ENCODE peak calls at places on chromosomes 5 and 9, in seven cellular contexts. F is lung; H is pancreas; D is A549; L is T-helper 17 cell; P is body of pancreas; K is CD8-positive, alpha-beta T cell. S is an unnamed sample.

GRCh38 chr5:172525633-172526360 is 71.5 kb upstream of the SH3PXD2B start:
- ATAC-seq in F (no peak), H (no peak), D (no peak), L (no peak), P (no peak), K (no peak), S (no peak)

GRCh38 chr9:5563886-5564285 is 53.6 kb downstream of the PDCD1LG2 start:
- ATAC-seq in F (no peak), H (no peak), D (no peak), L (no peak), P (no peak), K (no peak), S (no peak)

GRCh38 chr9:113347479-113347878 is 1.9 kb upstream of the BSPRY start:
- ATAC-seq in F (no peak), H (no peak), D (no peak), L (no peak), P (no peak), K (no peak), S (no peak)

GRCh38 chr5:6175172-6175855 is 203.0 kb downstream of the MED10 start:
- ATAC-seq in F (no peak), H (no peak), D (no peak), L (no peak), P (no peak), K (no peak), S (no peak)

GRCh38 chr9:80951675-80952074 is 737.7 kb downstream of the TLE1 start:
- ATAC-seq in F (no peak), H (no peak), D (no peak), L (no peak), P (no peak), K (no peak), S (no peak)

GRCh38 chr5:168192120-168192519 is 99.3 kb upstream of the WWC1 start:
- ATAC-seq in F (no peak), H (no peak), D (no peak), L (no peak), P (no peak), K (no peak), S (no peak)

GRCh38 chr5:122701640-122702523 is 73.0 kb upstream of the SNX2 start:
- ATAC-seq in F (no peak), H (no peak), D (no peak), L (peak; percentile 79), P (no peak), K (no peak), S (no peak)

GRCh38 chr5:173202266-173202875 is 32.6 kb downstream of the NKX2-5 start:
- ATAC-seq in F (no peak), H (no peak), D (peak; percentile 37), L (no peak), P (no peak), K (no peak), S (no peak)

GRCh38 chr9:83327323-83327722 is 210.9 kb downstream of the FRMD3 start:
- ATAC-seq in F (no peak), H (peak; percentile 26), D (peak; percentile 50), L (no peak), P (no peak), K (no peak), S (no peak)

GRCh38 chr5:18457255-18457654 is 823.0 kb downstream of the TAF11L14 start:
- ATAC-seq in F (no peak), H (no peak), D (no peak), L (no peak), P (no peak), K (no peak), S (no peak)

GRCh38 chr9:35726876-35727438 is 5.0 kb downstream of the TLN1 start:
- ATAC-seq in F (no peak), H (no peak), D (no peak), L (peak; percentile 52), P (no peak), K (peak; percentile 78), S (peak; percentile 60)

GRCh38 chr9:104858846-104859245 is 69.1 kb downstream of the ABCA1 start:
- ATAC-seq in F (no peak), H (no peak), D (no peak), L (no peak), P (no peak), K (no peak), S (no peak)

GRCh38 chr5:175471628-175472027 is 6.7 kb upstream of the SFXN1 start:
- ATAC-seq in F (no peak), H (no peak), D (no peak), L (peak; percentile 47), P (no peak), K (peak; percentile 59), S (no peak)

GRCh38 chr5:15594922-15595568 is 95.1 kb downstream of the FBXL7 start:
- ATAC-seq in F (no peak), H (no peak), D (no peak), L (no peak), P (no peak), K (no peak), S (no peak)

GRCh38 chr9:88852794-88853193 is 138.5 kb upstream of the S1PR3 start:
- ATAC-seq in F (no peak), H (peak; percentile 25), D (peak; percentile 90), L (no peak), P (no peak), K (no peak), S (peak; percentile 61)

GRCh38 chr5:140049205-140049604 is 6.1 kb upstream of the NRG2 start:
- ATAC-seq in F (no peak), H (peak; percentile 21), D (peak; percentile 34), L (no peak), P (no peak), K (no peak), S (no peak)

GRCh38 chr5:113271753-113272454 is 162.9 kb downstream of the TSSK1B start:
- ATAC-seq in F (no peak), H (no peak), D (no peak), L (no peak), P (no peak), K (no peak), S (no peak)

GRCh38 chr9:20835364-20836286 is 151.6 kb downstream of the FOCAD start:
- ATAC-seq in F (no peak), H (peak; percentile 80), D (peak; percentile 50), L (no peak), P (peak; percentile 83), K (no peak), S (no peak)

GRCh38 chr5:178797101-178797521 is 62.6 kb upstream of the ZNF354B start:
- ATAC-seq in F (no peak), H (no peak), D (no peak), L (no peak), P (no peak), K (no peak), S (no peak)
- H3K9me3 ChIP-seq in F (peaks cover 3% of the 10 kb centered on the region), H (no peaks in the 10 kb centered on the region), D (peaks cover 4% of the 10 kb centered on the region), L (no peaks in the 10 kb centered on the region), P (no peaks in the 10 kb centered on the region), K (no peaks in the 10 kb centered on the region), S (no peaks in the 10 kb centered on the region)

DNA sequence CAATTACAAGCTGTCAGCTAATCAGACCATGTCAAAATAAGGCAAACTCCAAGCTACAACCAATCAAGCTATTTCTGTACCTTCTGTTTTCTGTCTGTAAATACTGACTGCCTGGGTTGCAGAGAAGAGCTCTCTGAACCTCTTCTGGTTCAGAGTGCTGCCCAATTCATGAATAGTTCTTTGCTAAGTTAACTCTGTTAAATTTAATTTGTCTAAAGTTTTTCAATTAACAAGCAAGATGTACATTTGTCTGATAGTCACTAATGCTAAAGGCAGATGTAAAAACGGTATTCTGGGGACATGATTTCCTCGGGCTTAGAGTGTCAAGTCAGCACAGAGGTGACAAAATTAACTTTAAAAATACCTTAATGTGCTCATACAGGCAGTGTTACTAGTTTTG is 408.3 kb upstream of the CLINT1 start:
- ATAC-seq in F (no peak), H (no peak), D (no peak), L (no peak), P (no peak), K (no peak), S (no peak)
- H3K9me3 ChIP-seq in F (peaks cover 3% of the 10 kb centered on the region), H (no peaks in the 10 kb centered on the region), D (no peaks in the 10 kb centered on the region), L (no peaks in the 10 kb centered on the region), P (no peaks in the 10 kb centered on the region), K (no peaks in the 10 kb centered on the region), S (no peaks in the 10 kb centered on the region)

GRCh38 chr5:66113160-66113559 is 30.9 kb upstream of the SREK1 start:
- ATAC-seq in F (no peak), H (no peak), D (peak; percentile 73), L (no peak), P (no peak), K (no peak), S (no peak)
- H3K9me3 ChIP-seq in F (peaks cover 2% of the 10 kb centered on the region), H (no peaks in the 10 kb centered on the region), D (peaks cover 32% of the 10 kb centered on the region), L (peaks cover 5% of the 10 kb centered on the region), P (no peaks in the 10 kb centered on the region), K (no peaks in the 10 kb centered on the region), S (peaks cover 29% of the 10 kb centered on the region)

GRCh38 chr5:132143148-132143547 is 69.6 kb downstream of the CSF2 start:
- ATAC-seq in F (no peak), H (no peak), D (no peak), L (no peak), P (no peak), K (no peak), S (no peak)
- H3K9me3 ChIP-seq in F (no peaks in the 10 kb centered on the region), H (peaks cover 4% of the 10 kb centered on the region), D (peaks cover 23% of the 10 kb centered on the region), L (peaks cover 5% of the 10 kb centered on the region), P (no peaks in the 10 kb centered on the region), K (no peaks in the 10 kb centered on the region), S (no peaks in the 10 kb centered on the region)

GRCh38 chr5:3077684-3078083 is 326.2 kb upstream of the IRX2 start:
- ATAC-seq in F (no peak), H (no peak), D (no peak), L (no peak), P (no peak), K (no peak), S (no peak)

GRCh38 chr5:3080366-3080765 is 328.9 kb upstream of the IRX2 start:
- ATAC-seq in F (no peak), H (no peak), D (no peak), L (no peak), P (no peak), K (no peak), S (no peak)

GRCh38 chr5:3075309-3075708 is 323.8 kb upstream of the IRX2 start:
- ATAC-seq in F (no peak), H (no peak), D (no peak), L (no peak), P (no peak), K (no peak), S (no peak)
- H3K9me3 ChIP-seq in F (peaks cover 16% of the 10 kb centered on the region), H (no peaks in the 10 kb centered on the region), D (peaks cover 4% of the 10 kb centered on the region), L (no peaks in the 10 kb centered on the region), P (no peaks in the 10 kb centered on the region), K (no peaks in the 10 kb centered on the region), S (no peaks in the 10 kb centered on the region)

DNA sequence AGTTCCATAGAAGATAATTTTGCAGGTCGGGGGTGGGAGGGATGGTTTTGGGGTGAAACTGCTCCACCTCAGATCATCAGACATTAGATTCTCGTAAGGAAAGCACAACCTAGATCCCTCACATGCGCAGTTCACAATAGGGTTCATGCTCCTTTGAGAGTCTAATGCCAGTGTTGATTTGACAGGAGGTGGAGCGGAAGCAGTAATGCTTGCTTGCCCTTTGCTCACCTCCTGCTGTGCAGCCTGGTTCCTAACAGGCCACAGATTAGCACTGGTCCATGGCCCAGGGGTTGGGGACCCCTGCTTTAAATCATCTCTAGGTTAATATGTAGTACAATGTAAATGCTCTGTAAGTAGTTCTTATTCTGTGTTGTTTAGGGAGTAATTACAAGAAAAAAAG is 10.5 kb downstream of the SHISAL2B start:
- ATAC-seq in F (peak; percentile 6), H (no peak), D (no peak), L (no peak), P (no peak), K (no peak), S (no peak)
- H3K9me3 ChIP-seq in F (no peaks in the 10 kb centered on the region), H (no peaks in the 10 kb centered on the region), D (no peaks in the 10 kb centered on the region), L (no peaks in the 10 kb centered on the region), P (no peaks in the 10 kb centered on the region), K (no peaks in the 10 kb centered on the region), S (peaks cover 11% of the 10 kb centered on the region)

GRCh38 chr9:40907657-40908624 is 220.5 kb downstream of the FOXD4L6 start:
- ATAC-seq in F (no peak), H (no peak), D (no peak), L (no peak), P (no peak), K (no peak), S (no peak)
- H3K9me3 ChIP-seq in F (peaks cover 72% of the 10 kb centered on the region), H (no peaks in the 10 kb centered on the region), D (peaks cover 84% of the 10 kb centered on the region), L (peaks cover 46% of the 10 kb centered on the region), P (no peaks in the 10 kb centered on the region), K (peaks cover 56% of the 10 kb centered on the region), S (peaks cover 18% of the 10 kb centered on the region)